ENCODE peak calls at places on chromosomes 5 and 9, in four cellular contexts. J, H, L and E are unnamed samples.
A peak's percentile ranks its signal among the peaks of the same experiment; 100 is the strongest.

GRCh38 chr9:92564982-92565381 is 29.2 kb upstream of the ECM2 start:
- DNase-seq in J (no peak), L (no peak), H (no peak), E (peak; percentile 23)

GRCh38 chr5:60350794-60351193 is 349.2 kb downstream of the DEPDC1B start:
- DNase-seq in J (no peak), H (no peak), L (no peak), E (peak; percentile 19)

GRCh38 chr9:133699546-133699945 is 38.6 kb downstream of the SARDH start:
- DNase-seq in J (no peak), L (no peak), H (no peak), E (no peak)

GRCh38 chr5:56454219-56454862 is 221.2 kb upstream of the ANKRD55 start:
- DNase-seq in L (no peak), H (no peak), J (peak; percentile 32), E (no peak)

GRCh38 chr5:115472601-115473000 is 72.0 kb downstream of the FEM1C start:
- DNase-seq in L (no peak), H (no peak), J (no peak), E (no peak)

GRCh38 chr5:109191153-109191558 is 218.6 kb downstream of the PJA2 start:
- DNase-seq in J (peak; percentile 91), L (no peak), H (no peak), E (no peak)

GRCh38 chr9:126146254-126147145 is 180.1 kb upstream of the MVB12B start:
- DNase-seq in L (no peak), J (peak; percentile 21), H (no peak), E (peak; percentile 31)

GRCh38 chr9:91298304-91298703 is 63.4 kb downstream of the AUH start:
- DNase-seq in J (no peak), H (no peak), L (no peak), E (no peak)

GRCh38 chr9:33127881-33128280 is 39.3 kb downstream of the B4GALT1 start:
- DNase-seq in H (no peak), J (no peak), L (no peak), E (no peak)